ENCODE peak calls at places on chromosome 13, in four cellular contexts. S is mesendoderm, O is transverse colon, Q is pancreas. H is an unnamed sample. For H3K4me1, the result is how much of the 10 kb centered on the place peaks cover.

GRCh38 chr13:100210966-100211710 is 122.2 kb downstream of the PCCA start:
- DNase-seq in Q (no peak), O (no peak), S (no peak), H (peak)

GRCh38 chr13:20873348-20873747 is 29.2 kb downstream of the XPO4 start:
- DNase-seq in O (no peak), S (peak), Q (no peak), H (peak)

GRCh38 chr13:100510208-100510997 is 78.2 kb downstream of the GGACT start:
- DNase-seq in O (no peak), Q (no peak), S (peak), H (no peak)

GRCh38 chr13:46562152-46562551 is 9.2 kb downstream of the LRCH1 start:
- DNase-seq in Q (no peak), S (no peak), O (no peak), H (no peak)

GRCh38 chr13:76161143-76161542 is 525.0 kb downstream of the LMO7 start:
- DNase-seq in O (no peak), S (no peak), Q (no peak), H (peak)

GRCh38 chr13:99982021-99982740 is 597 bp downstream of the ZIC2 start:
- DNase-seq in O (no peak), S (peak), Q (no peak), H (no peak)

GRCh38 chr13:41723136-41723535 is 237.8 kb downstream of the VWA8 start:
- DNase-seq in S (no peak), Q (no peak), O (no peak), H (no peak)

GRCh38 chr13:52067237-52067636 is 42.7 kb downstream of the UTP14C start:
- DNase-seq in O (no peak), Q (no peak), S (peak), H (no peak)

GRCh38 chr13:90238433-90238832 is 1109.1 kb upstream of the MIR17HG start:
- DNase-seq in Q (no peak), S (peak), O (no peak), H (no peak)

GRCh38 chr13:28597641-28598040 is 61.3 kb upstream of the POMP start:
- DNase-seq in O (no peak), S (no peak), Q (no peak), H (peak)

GRCh38 chr13:100301418-100301817 is 212.5 kb downstream of the PCCA start:
- DNase-seq in O (no peak), Q (no peak), S (no peak), H (no peak)

GRCh38 chr13:34720618-34721017 is 221.5 kb upstream of the NBEA start:
- DNase-seq in S (no peak), O (no peak), Q (no peak), H (no peak)

GRCh38 chr13:24159362-24159761 is 1.2 kb upstream of the SPATA13 start:
- DNase-seq in S (no peak), O (no peak), Q (no peak), H (no peak)

GRCh38 chr13:98129059-98129741 is 13.7 kb upstream of the FARP1 start:
- DNase-seq in O (no peak), S (no peak), Q (no peak), H (peak)

GRCh38 chr13:43787998-43788397 is 1.2 kb upstream of the ENOX1 start:
- DNase-seq in O (no peak), S (peak), Q (no peak), H (no peak)

GRCh38 chr13:49643003-49643651 is 14.8 kb downstream of the ARL11 start:
- DNase-seq in S (no peak), O (no peak), Q (no peak), H (no peak)

GRCh38 chr13:24252136-24252535 is 57.2 kb upstream of the C1QTNF9 start:
- DNase-seq in O (no peak), S (no peak), Q (no peak), H (no peak)

GRCh38 chr13:39971526-39971925 is 316.1 kb downstream of the COG6 start:
- DNase-seq in Q (no peak), S (no peak), O (no peak), H (no peak)

GRCh38 chr13:99403458-99403971 is 96.3 kb upstream of the GPR183 start:
- DNase-seq in S (no peak), Q (no peak), O (peak), H (no peak)

GRCh38 chr13:90808838-90809237 is 538.6 kb upstream of the MIR17HG start:
- DNase-seq in Q (no peak), S (no peak), O (no peak), H (no peak)

GRCh38 chr13:44435142-44435982 is 61.7 kb downstream of the SERP2 start:
- DNase-seq in Q (peak), O (peak), S (peak), H (peak)

GRCh38 chr13:37923236-37923635 is 53.7 kb upstream of the TRPC4 start:
- DNase-seq in O (no peak), S (no peak), Q (no peak), H (no peak)
- H3K4me1 ChIP-seq in O (under half), S (under half), Q (under half), H (under half)

DNA sequence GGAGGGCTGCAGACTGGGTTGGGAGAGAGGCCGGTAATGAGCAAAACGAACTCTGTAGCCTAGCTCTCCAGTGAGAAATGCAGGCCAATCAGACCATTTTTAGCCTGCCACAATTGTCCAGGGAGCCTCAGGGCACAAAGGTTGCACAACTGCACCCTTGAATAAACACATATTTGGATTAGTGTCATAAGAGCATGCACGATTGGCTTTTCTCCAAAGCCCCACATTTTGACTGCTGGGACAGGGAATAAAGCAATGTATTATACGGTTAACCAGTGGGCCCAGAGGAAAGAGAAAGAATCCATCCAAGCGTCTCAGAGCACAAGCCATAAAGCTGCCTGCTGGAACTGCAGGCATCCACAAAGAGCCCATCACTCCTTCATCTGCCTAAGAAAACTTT is 729.4 kb upstream of the SGCG start:
- DNase-seq in S (no peak), Q (no peak), O (no peak), H (no peak)
- H3K4me1 ChIP-seq in S (under half), Q (under half), O (under half), H (under half)

GRCh38 chr13:109783447-109783814 is 3.0 kb downstream of the IRS2 start:
- DNase-seq in S (peak), O (no peak), Q (no peak), H (no peak)

GRCh38 chr13:109783815-109784589 is 2.4 kb downstream of the IRS2 start:
- DNase-seq in O (no peak), Q (peak), S (no peak), H (no peak)

GRCh38 chr13:109785141-109785891 is 1.1 kb downstream of the IRS2 start:
- DNase-seq in S (peak), O (peak), Q (peak), H (peak)

GRCh38 chr13:109785892-109786450 is 412 bp downstream of the IRS2 start:
- DNase-seq in S (peak), O (no peak), Q (no peak), H (peak)

DNA sequence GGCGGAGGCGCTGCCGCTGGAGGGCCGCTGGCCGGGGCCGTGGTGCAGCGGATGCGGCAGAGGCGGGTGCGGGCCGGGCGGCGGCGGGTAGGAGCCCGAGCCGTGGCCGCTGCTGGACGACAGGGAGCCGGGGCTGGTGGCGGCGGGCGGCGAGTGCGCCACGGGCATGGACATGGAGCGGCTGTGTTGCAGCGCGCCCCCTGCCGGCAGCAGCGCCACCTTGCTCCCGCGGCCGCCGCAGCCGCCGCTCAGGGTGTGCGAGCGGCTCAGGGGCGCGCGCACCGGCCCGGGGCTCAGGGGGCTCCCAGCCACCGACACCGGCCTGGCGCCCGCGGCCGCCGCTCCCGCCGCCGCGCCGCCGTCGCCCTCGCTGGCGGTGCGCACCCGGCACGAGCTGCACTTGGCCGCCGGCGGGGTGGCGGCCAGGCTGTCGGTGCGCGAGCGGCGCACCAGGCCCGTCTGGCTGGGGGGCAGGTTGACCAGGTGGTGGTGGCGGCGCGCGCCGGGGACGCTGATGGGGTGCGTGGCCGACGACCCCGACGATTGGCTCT is 1.7 kb downstream of the IRS2 start:
- DNase-seq in O (peak), S (peak), Q (peak), H (peak)
- H3K4me1 ChIP-seq in O (under half), S (under half), Q (under half), H (under half)

GRCh38 chr13:113643593-113643992 is 14.4 kb downstream of the ATP4B start:
- DNase-seq in Q (no peak), O (no peak), S (no peak), H (no peak)

GRCh38 chr13:113646376-113646775 is 11.6 kb downstream of the ATP4B start:
- DNase-seq in Q (no peak), O (peak), S (no peak), H (no peak)

GRCh38 chr13:113645329-113645728 is 12.7 kb downstream of the ATP4B start:
- DNase-seq in O (peak), S (no peak), Q (no peak), H (no peak)

GRCh38 chr13:113646921-113647340 is 11.1 kb downstream of the ATP4B start:
- DNase-seq in Q (no peak), S (no peak), O (no peak), H (no peak)

DNA sequence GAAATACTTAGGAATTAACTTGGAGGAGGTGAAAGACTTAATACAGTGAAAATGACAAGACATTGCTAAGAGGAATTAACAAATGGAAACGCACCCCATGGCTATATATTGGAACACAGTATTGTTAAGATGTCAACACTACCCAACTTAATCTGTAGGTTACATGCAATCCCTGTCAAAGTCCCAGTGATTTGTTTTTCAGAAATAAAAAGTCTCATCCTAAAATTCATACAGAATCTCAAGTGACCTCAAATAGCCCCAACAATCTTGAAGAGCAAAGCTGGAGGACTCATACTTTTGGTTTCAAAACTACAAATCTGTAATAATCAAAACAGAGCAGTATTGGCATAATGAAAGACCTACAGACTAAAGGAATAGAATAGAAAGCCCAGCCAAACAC is 13.2 kb downstream of the ATP4B start:
- DNase-seq in Q (no peak), O (no peak), S (no peak), H (no peak)
- H3K4me1 ChIP-seq in Q (under half), O (under half), S (under half), H (under half)

H was measured in adipocyte.